ENCODE peak calls at places on chromosomes 13 and 19, in ten cellular contexts. E is effector memory CD4-positive, alpha-beta T cell; A is lower leg skin; M is kidney; I is small intestine; B is adrenal gland; Z is endothelial cell of umbilical vein; H is NT2/D1; K is cardiac muscle cell; U is breast epithelium. W is an unnamed sample.

GRCh38 chr13:30880151-30880551 is 25.9 kb upstream of the MEDAG start:
- DNase-seq in A (peak), M (no peak), I (no peak), B (no peak), E (no peak), Z (no peak), K (no peak), H (no peak), U (no peak), W (no peak)

GRCh38 chr13:72788831-72789230 is 6.9 kb downstream of the PIBF1 start:
- DNase-seq in M (no peak), K (no peak), A (no peak), B (no peak), E (no peak), I (no peak), H (no peak), U (no peak), Z (no peak), W (no peak)

GRCh38 chr13:43797154-43797553 is 10.4 kb upstream of the ENOX1 start:
- DNase-seq in B (no peak), K (no peak), M (no peak), Z (no peak), I (no peak), E (no peak), H (no peak), U (no peak), A (no peak), W (no peak)

GRCh38 chr13:39249971-39250370 is 211.7 kb downstream of the NHLRC3 start:
- DNase-seq in I (no peak), Z (no peak), M (no peak), U (no peak), E (no peak), A (no peak), B (no peak), H (no peak), K (no peak), W (no peak)

GRCh38 chr19:42286349-42287016 is 15.4 kb upstream of the PRR19 start:
- DNase-seq in I (no peak), U (no peak), K (no peak), E (no peak), M (peak), B (peak), A (peak), Z (peak), H (no peak), W (no peak)

GRCh38 chr13:39385621-39386231 is 217.3 kb downstream of the LHFPL6 start:
- DNase-seq in U (no peak), Z (peak), H (peak), M (no peak), K (no peak), I (no peak), B (no peak), A (no peak), E (no peak), W (peak)

GRCh38 chr13:37290691-37291090 is 185.2 kb upstream of the CSNK1A1L start:
- DNase-seq in K (no peak), E (no peak), I (no peak), H (no peak), M (no peak), Z (no peak), B (no peak), U (no peak), A (no peak), W (no peak)

GRCh38 chr13:76856141-76856571 is 30.0 kb downstream of the KCTD12 start:
- DNase-seq in E (no peak), K (no peak), B (no peak), M (no peak), A (no peak), Z (no peak), I (no peak), U (no peak), H (no peak), W (no peak)

GRCh38 chr13:91184244-91184926 is 163.1 kb upstream of the MIR17HG start:
- DNase-seq in U (no peak), E (no peak), I (no peak), A (no peak), K (no peak), H (no peak), M (no peak), B (no peak), Z (no peak), W (no peak)

GRCh38 chr19:4149518-4150288 is 3.7 kb upstream of the CREB3L3 start:
- DNase-seq in A (no peak), K (no peak), I (peak), B (peak), E (no peak), U (no peak), Z (no peak), M (no peak), H (no peak), W (no peak)

GRCh38 chr19:3465552-3465951 is 14.8 kb downstream of the SMIM24 start:
- DNase-seq in U (no peak), K (no peak), I (no peak), M (no peak), H (no peak), E (no peak), B (no peak), A (no peak), Z (no peak), W (no peak)

GRCh38 chr19:44907613-44908012 is 2.0 kb downstream of the APOE start:
- DNase-seq in H (no peak), E (no peak), I (no peak), Z (no peak), A (no peak), B (no peak), K (no peak), M (no peak), U (no peak), W (no peak)

DNA sequence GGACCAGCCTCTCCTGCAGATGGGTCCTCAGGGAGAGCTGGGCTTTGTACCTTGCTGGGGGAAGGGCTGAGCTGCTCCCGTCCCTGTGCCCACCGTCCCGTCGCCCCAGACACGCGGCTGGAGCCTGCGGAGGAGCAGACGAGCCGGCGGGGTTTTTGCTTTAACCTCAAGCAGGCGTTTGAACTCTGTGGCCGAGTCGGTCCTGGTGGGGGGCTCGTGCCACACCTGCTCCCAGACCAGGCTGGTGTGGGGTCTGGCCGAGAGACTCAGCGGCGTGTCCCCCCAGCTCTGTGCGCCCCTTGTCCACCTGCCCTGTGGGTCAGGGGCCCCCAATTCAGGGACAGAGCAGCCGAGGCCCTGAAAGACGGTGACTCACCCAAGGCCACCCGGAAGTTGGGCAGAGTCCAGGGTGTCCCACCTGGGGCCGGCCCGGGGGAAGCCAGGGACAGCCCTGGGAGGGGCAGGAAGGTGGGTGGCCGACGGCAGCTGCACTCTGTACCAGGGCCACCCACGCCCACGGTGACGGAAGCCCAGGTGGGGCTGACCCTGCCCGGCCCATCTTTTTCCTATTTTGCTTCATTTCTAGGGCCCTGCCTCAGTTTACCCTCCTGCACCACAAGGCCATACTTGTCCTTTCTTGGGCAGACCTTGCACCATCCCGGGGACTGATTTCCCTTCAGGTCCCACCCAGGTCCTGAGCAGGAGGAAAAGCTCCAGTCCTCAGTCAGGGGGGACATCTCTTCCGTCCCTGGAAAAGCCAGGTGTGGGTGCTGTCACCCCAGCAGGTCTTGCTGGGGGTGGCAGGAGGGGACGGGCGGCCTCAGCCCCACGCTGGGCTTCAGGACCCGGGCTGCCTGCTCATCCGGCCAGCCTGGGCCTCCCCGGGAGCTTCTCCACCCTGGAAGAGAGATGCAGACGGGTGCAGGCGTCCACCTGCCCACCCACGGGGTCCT is 5.3 kb downstream of the EFNA2 start:
- DNase-seq in M (peak), U (no peak), B (no peak), I (peak), E (no peak), A (no peak), K (no peak), H (no peak), Z (no peak), W (no peak)
- H3K4me3 ChIP-seq in M (no peak), U (no peak), B (no peak), I (peak), E (no peak), A (no peak), K (no peak), H (no peak), Z (no peak), W (no peak)

GRCh38 chr13:113607056-113607455 is 22.5 kb downstream of the TFDP1 start:
- DNase-seq in Z (no peak), H (no peak), B (no peak), U (no peak), K (no peak), M (no peak), A (no peak), E (no peak), I (no peak), W (no peak)
- H3K4me3 ChIP-seq in Z (no peak), H (no peak), B (no peak), U (no peak), K (no peak), M (no peak), A (no peak), E (no peak), I (no peak), W (no peak)

GRCh38 chr13:111484959-111485358 is 164.5 kb downstream of the TEX29 start:
- DNase-seq in M (peak), B (no peak), H (no peak), E (no peak), U (no peak), Z (no peak), A (peak), I (no peak), K (no peak), W (no peak)
- H3K4me3 ChIP-seq in M (no peak), B (no peak), H (no peak), E (no peak), U (no peak), Z (no peak), A (no peak), I (no peak), K (no peak), W (no peak)

DNA sequence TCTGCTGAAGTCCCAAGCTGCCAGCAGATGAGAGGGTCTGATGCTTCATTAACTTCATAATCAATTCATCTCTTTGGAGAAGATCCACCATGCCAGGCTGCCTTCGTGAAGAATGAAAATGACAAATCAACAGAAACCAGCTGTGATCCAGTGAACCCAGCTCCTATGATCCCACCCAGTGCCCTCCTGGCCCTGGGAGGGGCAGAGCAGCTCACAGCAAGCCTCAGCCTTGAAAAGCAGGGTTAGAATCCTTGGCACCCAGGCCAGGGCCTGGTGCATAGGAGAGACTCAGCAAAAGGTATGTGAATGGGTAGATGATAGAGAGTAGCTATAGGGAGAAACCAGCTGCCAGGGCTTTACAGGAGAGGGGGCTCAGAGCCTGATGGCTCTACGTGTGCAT is 43.6 kb upstream of the UQCRFS1 start:
- DNase-seq in A (peak), M (no peak), E (no peak), Z (no peak), H (no peak), I (no peak), U (no peak), B (no peak), K (no peak), W (no peak)
- H3K4me3 ChIP-seq in A (no peak), M (no peak), E (no peak), Z (no peak), H (no peak), I (no peak), U (no peak), B (no peak), K (no peak), W (no peak)

GRCh38 chr19:37959665-37960114 is 52.7 kb downstream of the SIPA1L3 start:
- DNase-seq in U (no peak), B (no peak), Z (no peak), K (no peak), H (no peak), A (no peak), E (no peak), I (no peak), M (no peak), W (no peak)
- H3K4me3 ChIP-seq in U (no peak), B (no peak), Z (no peak), K (no peak), H (no peak), A (no peak), E (no peak), I (no peak), M (no peak), W (no peak)

GRCh38 chr13:99374169-99374991 is 67.2 kb upstream of the GPR183 start:
- DNase-seq in Z (no peak), K (no peak), U (no peak), M (no peak), H (no peak), I (no peak), E (no peak), A (peak), B (no peak), W (no peak)
- H3K4me3 ChIP-seq in Z (no peak), K (no peak), U (no peak), M (no peak), H (no peak), I (no peak), E (no peak), A (no peak), B (no peak), W (no peak)

GRCh38 chr13:110662105-110662504 is 43.8 kb downstream of the CARS2 start:
- DNase-seq in U (no peak), A (peak), M (peak), K (no peak), I (no peak), H (no peak), Z (no peak), B (no peak), E (no peak), W (no peak)
- H3K4me3 ChIP-seq in U (no peak), A (no peak), M (no peak), K (no peak), I (no peak), H (no peak), Z (no peak), B (no peak), E (no peak), W (no peak)

DNA sequence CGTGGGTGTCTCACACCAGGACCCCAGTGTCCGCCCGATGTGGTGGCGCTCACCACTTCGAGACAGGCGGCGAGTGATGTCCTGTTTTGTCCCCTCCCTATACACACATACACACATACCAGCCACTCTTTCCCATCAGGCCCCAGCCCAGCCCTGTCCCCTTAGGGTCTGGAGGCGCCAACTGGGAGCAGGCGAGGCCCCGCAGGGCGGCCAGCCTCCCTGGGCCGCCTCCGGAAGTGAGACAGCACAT is 38.1 kb upstream of the NANOS3 start:
- DNase-seq in Z (no peak), I (no peak), M (peak), K (no peak), A (peak), H (no peak), E (no peak), B (peak), U (no peak), W (no peak)
- H3K4me3 ChIP-seq in Z (peak), I (peak), M (peak), K (no peak), A (peak), H (no peak), E (peak), B (no peak), U (peak), W (no peak)

GRCh38 chr19:40420451-40420765 is 5.4 kb downstream of the SERTAD1 start:
- DNase-seq in A (no peak), Z (no peak), U (no peak), K (no peak), H (no peak), M (no peak), I (no peak), B (no peak), E (no peak), W (no peak)
- H3K4me3 ChIP-seq in A (no peak), Z (peak), U (peak), K (peak), H (peak), M (peak), I (peak), B (no peak), E (peak), W (no peak)

W was measured in mesendoderm.